ENCODE peak calls at places on chromosomes 2 and 18, in six cellular contexts. One of them, this sample, is unnamed.

GRCh38 chr2:117940436-117940835 is 73.4 kb downstream of the CCDC93 start:
- DNase-seq in neural progenitor cell: no peak
- DNase-seq in mammary epithelial cell: no peak
- DNase-seq in tibial artery: no peak
- DNase-seq in adrenal gland: no peak
- DNase-seq in OCI-LY7: no peak
- DNase-seq in this sample: no peak

GRCh38 chr2:231383701-231384435 is 11.6 kb upstream of the B3GNT7 start:
- DNase-seq in adrenal gland: no peak
- DNase-seq in tibial artery: no peak
- DNase-seq in OCI-LY7: no peak
- DNase-seq in neural progenitor cell: no peak
- DNase-seq in mammary epithelial cell: no peak
- DNase-seq in this sample: no peak

GRCh38 chr18:62655520-62656219 is 59.7 kb upstream of the PHLPP1 start:
- DNase-seq in mammary epithelial cell: no peak
- DNase-seq in OCI-LY7: no peak
- DNase-seq in tibial artery: no peak
- DNase-seq in neural progenitor cell: no peak
- DNase-seq in adrenal gland: no peak
- DNase-seq in this sample: no peak

GRCh38 chr2:69073928-69074575 is 61.1 kb downstream of the ANTXR1 start:
- DNase-seq in neural progenitor cell: no peak
- DNase-seq in adrenal gland: no peak
- DNase-seq in mammary epithelial cell: peak
- DNase-seq in OCI-LY7: no peak
- DNase-seq in tibial artery: no peak
- DNase-seq in this sample: no peak

GRCh38 chr2:47720036-47720435 is 62.9 kb upstream of the MSH6 start:
- DNase-seq in tibial artery: no peak
- DNase-seq in adrenal gland: no peak
- DNase-seq in neural progenitor cell: no peak
- DNase-seq in OCI-LY7: peak
- DNase-seq in mammary epithelial cell: peak
- DNase-seq in this sample: peak

GRCh38 chr2:8633735-8634313 is 48.0 kb upstream of the ID2 start:
- DNase-seq in tibial artery: no peak
- DNase-seq in neural progenitor cell: no peak
- DNase-seq in adrenal gland: no peak
- DNase-seq in OCI-LY7: no peak
- DNase-seq in mammary epithelial cell: no peak
- DNase-seq in this sample: no peak

GRCh38 chr2:96907405-96908041 is 37.6 kb upstream of the SEMA4C start:
- DNase-seq in neural progenitor cell: peak
- DNase-seq in tibial artery: peak
- DNase-seq in adrenal gland: no peak
- DNase-seq in OCI-LY7: no peak
- DNase-seq in mammary epithelial cell: no peak
- DNase-seq in this sample: no peak

GRCh38 chr2:182672471-182673165 is 43.4 kb upstream of the DNAJC10 start:
- DNase-seq in adrenal gland: no peak
- DNase-seq in tibial artery: no peak
- DNase-seq in OCI-LY7: no peak
- DNase-seq in neural progenitor cell: no peak
- DNase-seq in mammary epithelial cell: peak
- DNase-seq in this sample: no peak

GRCh38 chr2:205758051-205758450 is 75.8 kb downstream of the NRP2 start:
- DNase-seq in OCI-LY7: no peak
- DNase-seq in adrenal gland: no peak
- DNase-seq in tibial artery: no peak
- DNase-seq in mammary epithelial cell: no peak
- DNase-seq in neural progenitor cell: no peak
- DNase-seq in this sample: no peak

GRCh38 chr2:157418215-157418614 is 25.7 kb downstream of the CYTIP start:
- DNase-seq in neural progenitor cell: no peak
- DNase-seq in tibial artery: no peak
- DNase-seq in OCI-LY7: no peak
- DNase-seq in mammary epithelial cell: no peak
- DNase-seq in adrenal gland: no peak
- DNase-seq in this sample: no peak

GRCh38 chr2:237157551-237158102 is 71.9 kb downstream of the COPS8 start:
- DNase-seq in mammary epithelial cell: no peak
- DNase-seq in adrenal gland: no peak
- DNase-seq in OCI-LY7: no peak
- DNase-seq in tibial artery: no peak
- DNase-seq in neural progenitor cell: no peak
- DNase-seq in this sample: no peak

GRCh38 chr2:176636376-176636775 is 367.1 kb downstream of the MTX2 start:
- DNase-seq in adrenal gland: no peak
- DNase-seq in mammary epithelial cell: no peak
- DNase-seq in OCI-LY7: no peak
- DNase-seq in neural progenitor cell: no peak
- DNase-seq in tibial artery: no peak
- DNase-seq in this sample: no peak
- H3K4me3 ChIP-seq in adrenal gland: no peak
- H3K4me3 ChIP-seq in mammary epithelial cell: no peak
- H3K4me3 ChIP-seq in OCI-LY7: no peak
- H3K4me3 ChIP-seq in neural progenitor cell: no peak
- H3K4me3 ChIP-seq in tibial artery: no peak
- H3K4me3 ChIP-seq in this sample: no peak

GRCh38 chr2:215105607-215106354 is 32.6 kb downstream of the ABCA12 start:
- DNase-seq in neural progenitor cell: no peak
- DNase-seq in OCI-LY7: no peak
- DNase-seq in adrenal gland: no peak
- DNase-seq in tibial artery: no peak
- DNase-seq in mammary epithelial cell: peak
- DNase-seq in this sample: no peak
- TF ChIP-seq CTCF in neural progenitor cell: no peak
- TF ChIP-seq CTCF in OCI-LY7: no peak
- TF ChIP-seq CTCF in adrenal gland: no peak
- TF ChIP-seq CTCF in tibial artery: no peak
- TF ChIP-seq CTCF in mammary epithelial cell: no peak
- TF ChIP-seq CTCF in this sample: no peak

GRCh38 chr2:13876491-13877037 is 756.0 kb upstream of the LRATD1 start:
- DNase-seq in mammary epithelial cell: no peak
- DNase-seq in neural progenitor cell: no peak
- DNase-seq in OCI-LY7: no peak
- DNase-seq in adrenal gland: no peak
- DNase-seq in tibial artery: no peak
- DNase-seq in this sample: no peak
- H3K4me3 ChIP-seq in mammary epithelial cell: no peak
- H3K4me3 ChIP-seq in neural progenitor cell: no peak
- H3K4me3 ChIP-seq in OCI-LY7: no peak
- H3K4me3 ChIP-seq in adrenal gland: no peak
- H3K4me3 ChIP-seq in tibial artery: no peak
- H3K4me3 ChIP-seq in this sample: peak

GRCh38 chr2:105747997-105748396 is 3.3 kb downstream of the NCK2 start:
- DNase-seq in neural progenitor cell: no peak
- DNase-seq in mammary epithelial cell: no peak
- DNase-seq in OCI-LY7: no peak
- DNase-seq in adrenal gland: peak
- DNase-seq in tibial artery: no peak
- DNase-seq in this sample: no peak

GRCh38 chr2:105749583-105750399 is 5.1 kb downstream of the NCK2 start:
- DNase-seq in adrenal gland: peak
- DNase-seq in neural progenitor cell: no peak
- DNase-seq in mammary epithelial cell: no peak
- DNase-seq in tibial artery: no peak
- DNase-seq in OCI-LY7: no peak
- DNase-seq in this sample: no peak

GRCh38 chr2:105747254-105747909 is 2.7 kb downstream of the NCK2 start:
- DNase-seq in tibial artery: no peak
- DNase-seq in mammary epithelial cell: peak
- DNase-seq in neural progenitor cell: no peak
- DNase-seq in OCI-LY7: no peak
- DNase-seq in adrenal gland: no peak
- DNase-seq in this sample: no peak

GRCh38 chr2:105746177-105747080 is 1.7 kb downstream of the NCK2 start:
- DNase-seq in OCI-LY7: peak
- DNase-seq in adrenal gland: peak
- DNase-seq in neural progenitor cell: peak
- DNase-seq in mammary epithelial cell: peak
- DNase-seq in tibial artery: peak
- DNase-seq in this sample: peak

GRCh38 chr2:105748564-105748963 is 3.9 kb downstream of the NCK2 start:
- DNase-seq in tibial artery: no peak
- DNase-seq in neural progenitor cell: no peak
- DNase-seq in adrenal gland: no peak
- DNase-seq in OCI-LY7: no peak
- DNase-seq in mammary epithelial cell: peak
- DNase-seq in this sample: peak
- TF ChIP-seq CTCF in tibial artery: no peak
- TF ChIP-seq CTCF in neural progenitor cell: no peak
- TF ChIP-seq CTCF in adrenal gland: no peak
- TF ChIP-seq CTCF in OCI-LY7: no peak
- TF ChIP-seq CTCF in mammary epithelial cell: peak
- TF ChIP-seq CTCF in this sample: peak

DNA sequence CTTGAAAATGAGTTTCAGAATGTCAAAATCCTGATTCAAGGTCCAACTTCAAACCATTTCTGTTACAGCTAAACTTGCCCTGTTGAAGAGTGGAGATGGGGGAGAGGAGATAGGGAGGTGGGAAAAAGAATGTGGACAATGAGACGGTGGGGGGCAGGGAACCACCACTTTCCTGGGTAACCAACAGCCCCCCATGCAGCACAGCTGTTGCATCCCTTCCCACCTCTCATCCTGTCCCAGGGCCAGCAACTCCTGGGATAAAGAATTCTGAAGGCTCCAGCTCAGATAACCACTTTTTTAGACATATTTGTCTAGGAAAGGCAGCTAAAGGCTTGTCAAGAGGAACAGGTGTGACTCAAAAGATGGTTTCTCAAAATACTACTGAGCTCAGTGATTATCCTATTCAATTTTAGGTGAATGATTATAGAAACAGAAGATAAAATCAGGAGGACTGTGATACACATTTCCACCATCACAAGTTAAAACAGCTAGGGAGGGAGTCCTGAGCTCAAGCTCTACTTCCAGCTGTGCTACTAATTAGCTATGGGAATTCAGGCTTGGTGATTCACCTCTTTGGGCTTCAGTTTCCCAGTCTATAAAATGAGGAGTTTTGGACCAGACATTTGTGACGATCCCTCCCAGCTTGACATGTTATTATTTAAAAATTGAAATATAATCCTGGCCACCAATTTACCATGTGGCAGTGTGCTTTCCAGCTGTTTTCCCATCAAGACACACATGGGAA is 36.3 kb downstream of the HDHD2 start:
- DNase-seq in mammary epithelial cell: no peak
- DNase-seq in neural progenitor cell: peak
- DNase-seq in tibial artery: no peak
- DNase-seq in OCI-LY7: no peak
- DNase-seq in adrenal gland: no peak
- DNase-seq in this sample: no peak
- H3K4me3 ChIP-seq in mammary epithelial cell: no peak
- H3K4me3 ChIP-seq in neural progenitor cell: peak
- H3K4me3 ChIP-seq in tibial artery: no peak
- H3K4me3 ChIP-seq in OCI-LY7: no peak
- H3K4me3 ChIP-seq in adrenal gland: no peak
- H3K4me3 ChIP-seq in this sample: no peak

DNA sequence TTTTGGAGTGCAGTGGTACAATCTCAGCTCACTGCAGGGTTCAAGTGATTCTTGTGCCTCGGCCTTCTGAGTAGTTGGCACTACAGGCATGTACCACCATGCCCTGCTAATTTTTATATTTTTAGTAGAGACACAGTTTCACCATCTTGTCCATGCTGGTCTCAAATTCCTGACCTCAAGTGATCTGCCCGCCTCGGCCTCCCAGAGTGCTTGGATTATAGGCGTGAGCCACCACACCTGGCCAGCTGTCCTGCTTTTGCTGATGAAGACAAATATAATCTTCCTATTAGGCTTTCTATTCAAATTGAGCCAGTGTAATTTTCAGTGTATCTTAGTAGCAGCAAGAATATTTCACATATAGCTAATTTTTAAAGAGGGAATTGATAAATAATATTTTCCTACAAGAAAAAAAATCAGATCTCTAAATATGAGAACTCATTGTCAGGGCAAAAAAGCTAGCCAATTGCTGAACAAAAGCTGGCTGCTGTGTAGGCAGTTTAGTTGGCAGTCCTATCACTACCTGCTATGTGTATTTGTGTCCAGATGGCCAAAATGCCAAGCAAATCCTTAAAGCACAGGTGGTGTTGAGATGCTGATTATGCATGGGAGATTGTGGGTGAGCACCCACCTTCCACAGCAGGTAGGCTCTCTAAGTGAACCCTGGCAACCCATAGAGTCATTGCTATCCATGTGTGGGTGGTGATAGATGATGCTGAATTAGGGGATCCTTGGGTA is 60.8 kb upstream of the STAM2 start:
- DNase-seq in tibial artery: no peak
- DNase-seq in neural progenitor cell: no peak
- DNase-seq in adrenal gland: no peak
- DNase-seq in mammary epithelial cell: no peak
- DNase-seq in OCI-LY7: no peak
- DNase-seq in this sample: no peak
- TF ChIP-seq CTCF in tibial artery: no peak
- TF ChIP-seq CTCF in neural progenitor cell: no peak
- TF ChIP-seq CTCF in adrenal gland: no peak
- TF ChIP-seq CTCF in mammary epithelial cell: no peak
- TF ChIP-seq CTCF in OCI-LY7: no peak
- TF ChIP-seq CTCF in this sample: no peak

DNA sequence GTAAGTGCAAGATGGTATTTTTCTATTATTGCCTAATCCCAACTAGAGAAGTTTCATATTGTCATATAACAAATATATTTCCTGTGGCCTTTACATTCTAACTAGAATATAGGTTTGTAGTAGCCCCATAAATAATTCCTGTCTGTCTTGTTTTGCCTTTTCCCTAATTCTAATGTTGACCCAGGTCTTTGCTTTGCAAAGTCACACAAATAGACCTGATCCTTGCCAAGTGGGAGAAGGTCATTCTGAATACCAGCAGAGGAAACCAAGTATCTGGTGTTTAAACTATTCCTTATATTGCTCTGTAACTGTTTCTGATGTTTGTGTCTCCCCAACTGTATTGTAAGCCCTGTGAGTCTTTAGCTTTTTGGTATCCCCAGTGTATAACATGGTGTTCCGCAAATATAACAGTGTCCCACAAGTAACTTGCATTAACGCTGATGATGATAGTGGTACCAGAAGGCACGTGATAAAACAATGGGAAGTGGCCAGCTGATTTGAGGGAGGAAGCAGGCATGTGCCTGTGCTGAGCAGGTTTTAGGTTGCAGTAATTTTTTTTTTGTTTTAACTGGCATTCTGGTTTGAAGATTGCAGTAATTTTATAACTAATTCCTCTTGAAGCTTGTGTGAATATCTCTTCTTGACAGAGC is 11.1 kb downstream of the HADHB start:
- DNase-seq in mammary epithelial cell: no peak
- DNase-seq in tibial artery: no peak
- DNase-seq in OCI-LY7: no peak
- DNase-seq in neural progenitor cell: no peak
- DNase-seq in adrenal gland: no peak
- DNase-seq in this sample: no peak
- H3K4me3 ChIP-seq in mammary epithelial cell: no peak
- H3K4me3 ChIP-seq in tibial artery: no peak
- H3K4me3 ChIP-seq in OCI-LY7: no peak
- H3K4me3 ChIP-seq in neural progenitor cell: no peak
- H3K4me3 ChIP-seq in adrenal gland: no peak
- H3K4me3 ChIP-seq in this sample: no peak

DNA sequence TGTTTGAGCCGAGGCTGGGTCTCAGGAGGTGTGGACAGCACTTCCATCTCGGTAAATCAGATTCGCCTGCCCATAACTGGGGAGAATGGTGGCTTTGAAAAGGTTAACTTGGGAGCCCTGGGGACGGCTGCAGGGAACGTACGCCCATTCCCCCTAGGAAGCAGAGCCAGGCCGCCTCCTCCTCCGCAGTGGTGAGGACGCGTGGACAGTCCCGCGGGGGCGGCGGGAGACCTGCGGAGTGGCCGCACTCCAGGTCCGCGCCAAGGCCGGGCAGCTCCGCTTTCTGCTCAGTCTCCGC is 845 bp upstream of the MYCN start:
- DNase-seq in tibial artery: peak
- DNase-seq in mammary epithelial cell: peak
- DNase-seq in neural progenitor cell: no peak
- DNase-seq in OCI-LY7: no peak
- DNase-seq in adrenal gland: no peak
- DNase-seq in this sample: peak
- TF ChIP-seq CTCF in tibial artery: no peak
- TF ChIP-seq CTCF in mammary epithelial cell: peak
- TF ChIP-seq CTCF in neural progenitor cell: no peak
- TF ChIP-seq CTCF in OCI-LY7: no peak
- TF ChIP-seq CTCF in adrenal gland: no peak
- TF ChIP-seq CTCF in this sample: peak

This sample was measured in GM12865.